ENCODE peak calls at places on chromosomes 5 and 9, in four cellular contexts. P is HL-60, E is SK-N-SH, M is HepG2. D is an unnamed sample.
A peak's percentile ranks its signal among the peaks of the same experiment; 100 is the strongest.

GRCh38 chr5:135654646-135655045 is 75.9 kb upstream of the CXCL14 start:
- DNase-seq in P (no peak), E (no peak), M (no peak), D (no peak)

GRCh38 chr9:113154471-113154870 is 3.7 kb downstream of the SLC31A2 start:
- DNase-seq in P (no peak), E (no peak), M (no peak), D (no peak)

GRCh38 chr5:82221020-82221419 is 57.1 kb downstream of the RPS23 start:
- DNase-seq in P (no peak), E (no peak), M (no peak), D (no peak)

GRCh38 chr5:17075196-17075595 is 139.1 kb upstream of the MYO10 start:
- DNase-seq in P (no peak), E (no peak), M (no peak), D (no peak)

GRCh38 chr5:132979367-132979935 is 16.0 kb upstream of the AFF4 start:
- DNase-seq in P (peak; percentile 35), E (no peak), M (peak; percentile 9), D (no peak)

GRCh38 chr5:1295650-1296037 is 776 bp upstream of the TERT start:
- DNase-seq in P (no peak), E (no peak), M (no peak), D (no peak)

GRCh38 chr5:167049043-167049663 is 1242.3 kb upstream of the WWC1 start:
- DNase-seq in P (peak; percentile 15), E (peak; percentile 43), M (peak; percentile 21), D (peak; percentile 75)

GRCh38 chr5:179269781-179270543 is 75.3 kb downstream of the ADAMTS2 start:
- DNase-seq in P (no peak), E (peak; percentile 74), M (no peak), D (no peak)

GRCh38 chr9:136206602-136207333 is 1.8 kb upstream of the LHX3 start:
- DNase-seq in P (peak; percentile 41), E (peak; percentile 80), M (no peak), D (no peak)

GRCh38 chr9:79945495-79945894 is 373.7 kb downstream of the TLE4 start:
- DNase-seq in P (no peak), E (no peak), M (no peak), D (no peak)

GRCh38 chr9:130927995-130928900 is 10.8 kb downstream of the FIBCD1 start:
- DNase-seq in P (no peak), E (peak; percentile 77), M (peak; percentile 70), D (no peak)

GRCh38 chr9:21392270-21392669 is 7.1 kb upstream of the IFNA2 start:
- DNase-seq in P (no peak), E (peak; percentile 23), M (peak; percentile 56), D (peak; percentile 73)

GRCh38 chr9:21398955-21399489 is 9.9 kb upstream of the IFNA8 start:
- DNase-seq in P (no peak), E (no peak), M (no peak), D (no peak)

GRCh38 chr9:21395778-21396717 is 10.8 kb upstream of the IFNA2 start:
- DNase-seq in P (no peak), E (peak; percentile 65), M (peak; percentile 10), D (peak; percentile 87)
- TF ChIP-seq REST in P (no peak), E (no peak), M (no peak), D (no peak)

GRCh38 chr9:134562146-134562753 is 79.4 kb upstream of the COL5A1 start:
- DNase-seq in P (no peak), E (no peak), M (no peak), D (no peak)
- H3K27me3 ChIP-seq in P (peaks cover 3% of the 10 kb centered on the region), E (no peaks in the 10 kb centered on the region), M (peaks cover 65% of the 10 kb centered on the region), D (no peaks in the 10 kb centered on the region)

GRCh38 chr5:90251447-90251846 is 158.1 kb downstream of the CETN3 start:
- DNase-seq in P (no peak), E (no peak), M (no peak), D (no peak)

DNA sequence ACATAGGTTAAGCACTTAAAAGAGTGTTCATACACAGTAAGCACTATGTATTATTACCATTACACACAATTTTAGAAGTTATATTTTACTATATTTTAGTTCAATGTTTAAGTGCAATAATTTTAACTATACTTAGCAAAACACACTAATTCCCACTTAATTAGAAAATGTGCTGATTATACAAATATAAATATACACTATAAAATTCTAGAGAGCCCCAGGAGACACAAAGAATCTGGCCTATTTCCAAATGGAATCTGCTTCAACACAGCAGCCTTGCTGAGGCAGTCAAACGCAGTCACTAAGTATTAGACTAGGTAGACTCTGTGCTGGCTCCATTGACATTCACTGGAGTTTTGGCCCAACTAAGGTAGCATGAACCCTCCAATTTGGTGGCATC is 160.9 kb downstream of the CETN3 start:
- DNase-seq in P (no peak), E (no peak), M (no peak), D (no peak)
- H3K4me3 ChIP-seq in P (no peak overlapping the region), E (no peak overlapping the region), M (no peak overlapping the region), D (no peak overlapping the region)

GRCh38 chr9:110257971-110258370 is 1.7 kb upstream of the TXN start:
- DNase-seq in P (no peak), E (no peak), M (no peak), D (no peak)

GRCh38 chr9:110255417-110256141 is 728 bp downstream of the TXN start:
- DNase-seq in P (no peak), E (peak; percentile 55), M (peak; percentile 29), D (peak; percentile 51)

GRCh38 chr9:110257097-110257955 is 1.0 kb upstream of the TXN start:
- DNase-seq in P (no peak), E (no peak), M (peak; percentile 27), D (peak; percentile 31)

GRCh38 chr9:110256142-110256391 is 240 bp downstream of the TXN start:
- DNase-seq in P (no peak), E (peak; percentile 73), M (no peak), D (no peak)

GRCh38 chr9:110256392-110257096 is at the start of gene TXN:
- DNase-seq in P (peak; percentile 91), E (peak; percentile 93), M (peak; percentile 84), D (peak; percentile 89)
- TF ChIP-seq REST in P (peak; percentile 66), E (no peak), M (no peak), D (no peak)

GRCh38 chr9:121463026-121463827 is 36.4 kb downstream of the GGTA1 start:
- DNase-seq in P (peak; percentile 5), E (peak; percentile 62), M (peak; percentile 4), D (peak; percentile 85)
- H3K27me3 ChIP-seq in P (peaks cover 9% of the 10 kb centered on the region), E (no peaks in the 10 kb centered on the region), M (peaks cover 30% of the 10 kb centered on the region), D (no peaks in the 10 kb centered on the region)

GRCh38 chr9:122923947-122924346 is 7.4 kb downstream of the ZBTB26 start:
- DNase-seq in P (no peak), E (no peak), M (no peak), D (no peak)
- H3K4me3 ChIP-seq in P (no peak overlapping the region), E (no peak overlapping the region), M (no peak overlapping the region), D (no peak overlapping the region)

GRCh38 chr5:161085081-161085480 is 233.1 kb upstream of the ATP10B start:
- DNase-seq in P (no peak), E (no peak), M (no peak), D (no peak)
- TF ChIP-seq REST in P (no peak), E (no peak), M (no peak), D (no peak)

DNA sequence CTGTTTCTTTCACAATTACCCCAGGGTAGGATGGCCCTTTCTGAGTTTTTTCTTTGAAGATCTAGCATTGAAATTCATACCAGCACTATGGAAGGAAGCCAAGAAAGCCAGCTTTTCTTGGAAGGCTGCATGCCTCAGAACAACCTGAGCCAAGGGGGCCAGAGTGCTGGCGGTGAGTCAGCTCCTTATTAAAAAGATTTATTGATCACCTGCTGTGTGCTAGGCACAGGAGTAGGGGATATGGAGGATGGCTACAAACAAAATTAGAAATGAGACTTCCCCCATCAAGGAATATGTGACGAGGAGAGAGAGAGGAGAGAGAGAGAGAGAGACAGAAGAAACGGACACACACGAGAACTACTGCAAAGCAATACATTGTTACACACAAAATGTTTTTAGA is 184.6 kb upstream of the PUM3 start:
- DNase-seq in P (no peak), E (no peak), M (no peak), D (no peak)
- H3K27me3 ChIP-seq in P (peaks cover 3% of the 10 kb centered on the region), E (no peaks in the 10 kb centered on the region), M (no peaks in the 10 kb centered on the region), D (no peaks in the 10 kb centered on the region)

GRCh38 chr9:34591091-34591910 is 1.8 kb upstream of the CNTFR start:
- DNase-seq in P (peak; percentile 57), E (peak; percentile 95), M (peak; percentile 47), D (peak; percentile 91)

GRCh38 chr9:34589656-34590375 is at the start of gene CNTFR:
- DNase-seq in P (no peak), E (peak; percentile 93), M (no peak), D (peak; percentile 79)

GRCh38 chr9:34589371-34589655 is 211 bp downstream of the CNTFR start:
- DNase-seq in P (no peak), E (no peak), M (no peak), D (no peak)

GRCh38 chr9:34591911-34592866 is 2.7 kb upstream of the CNTFR start:
- DNase-seq in P (no peak), E (no peak), M (no peak), D (no peak)

GRCh38 chr9:34590376-34591090 is 1.0 kb upstream of the CNTFR start:
- DNase-seq in P (no peak), E (no peak), M (no peak), D (peak; percentile 66)
- H3K4me3 ChIP-seq in P (peak overlapping the region; percentile 21), E (no peak overlapping the region), M (no peak overlapping the region), D (peak overlapping the region; percentile 70)

D was measured in GM23338.